ENCODE peak calls at places on chromosomes 12 and 14, in eight cellular contexts. N is HCT116; X is heart left ventricle; C is SK-N-SH; E is activated naive CD4-positive, alpha-beta T cell treated with anti-CD3 and anti-CD28 coated beads, Interleukin-2, amount 50 U/mL, for 16 hours; K is fibroblast of lung; P is stimulated activated naive B cell treated with anti-CD40 and anti-IgM and Interleukin-4, amounts not matched to agents 10 μg/mL and 1 μg/mL and 100 μg/mL, for 72 hours; L is lower leg skin. M is an unnamed sample.

GRCh38 chr12:78887008-78887407 is 22.4 kb downstream of the SYT1 start:
- DNase-seq in N (peak), X (no peak), C (no peak), E (no peak), K (peak), P (no peak), L (no peak), M (no peak)

GRCh38 chr12:6949063-6949594 is 2.0 kb upstream of the PTPN6 start:
- DNase-seq in N (no peak), X (no peak), C (peak), E (no peak), K (no peak), P (no peak), L (no peak), M (no peak)

GRCh38 chr12:46977976-46978375 is 101.4 kb upstream of the PCED1B start:
- DNase-seq in N (no peak), X (no peak), C (no peak), E (no peak), K (no peak), P (no peak), L (no peak), M (no peak)

GRCh38 chr14:77148510-77149231 is 7.1 kb upstream of the ZDHHC22 start:
- DNase-seq in N (no peak), X (no peak), C (no peak), E (no peak), K (no peak), P (no peak), L (no peak), M (no peak)

GRCh38 chr14:61495809-61496208 is 174.4 kb downstream of the PRKCH start:
- DNase-seq in N (no peak), X (no peak), C (no peak), E (no peak), K (no peak), P (no peak), L (no peak), M (no peak)

GRCh38 chr14:52356025-52356424 is 41.9 kb downstream of the PTGER2 start:
- DNase-seq in N (no peak), X (no peak), C (no peak), E (no peak), K (no peak), P (no peak), L (no peak), M (no peak)

GRCh38 chr12:79747274-79747673 is 56.5 kb upstream of the PAWR start:
- DNase-seq in N (no peak), X (no peak), C (no peak), E (no peak), K (no peak), P (no peak), L (no peak), M (no peak)

GRCh38 chr12:124772467-124773170 is 91.0 kb downstream of the SCARB1 start:
- DNase-seq in N (no peak), X (no peak), C (no peak), E (no peak), K (no peak), P (no peak), L (no peak), M (no peak)

GRCh38 chr12:107327783-107328182 is 234.4 kb upstream of the CRY1 start:
- DNase-seq in N (no peak), X (no peak), C (no peak), E (no peak), K (no peak), P (no peak), L (no peak), M (no peak)

GRCh38 chr12:56840922-56841321 is 77.8 kb downstream of the HSD17B6 start:
- DNase-seq in N (no peak), X (no peak), C (no peak), E (no peak), K (no peak), P (no peak), L (no peak), M (no peak)

GRCh38 chr14:20682435-20683124 is 1.8 kb upstream of the RNASE4 start:
- DNase-seq in N (peak), X (peak), C (peak), E (peak), K (peak), P (peak), L (peak), M (peak)

GRCh38 chr12:49647827-49648721 is 24.7 kb downstream of the PRPF40B start:
- DNase-seq in N (no peak), X (no peak), C (no peak), E (no peak), K (peak), P (no peak), L (no peak), M (no peak)

GRCh38 chr12:65824314-65824563 is at the start of gene HMGA2:
- DNase-seq in N (peak), X (no peak), C (no peak), E (no peak), K (peak), P (no peak), L (peak), M (no peak)

GRCh38 chr12:129193263-129193871 is 340.1 kb downstream of the GLT1D1 start:
- DNase-seq in N (no peak), X (no peak), C (peak), E (no peak), K (no peak), P (no peak), L (no peak), M (no peak)

GRCh38 chr12:91332305-91332704 is 149.7 kb upstream of the DCN start:
- DNase-seq in N (no peak), X (no peak), C (no peak), E (no peak), K (peak), P (no peak), L (no peak), M (no peak)

GRCh38 chr14:61154606-61155005 is 126.5 kb downstream of the TMEM30B start:
- DNase-seq in N (no peak), X (no peak), C (no peak), E (no peak), K (no peak), P (no peak), L (no peak), M (no peak)

GRCh38 chr14:38850664-38851063 is 252.4 kb downstream of the SEC23A start:
- DNase-seq in N (no peak), X (no peak), C (no peak), E (no peak), K (no peak), P (no peak), L (no peak), M (no peak)

GRCh38 chr12:26651036-26651435 is 182.0 kb downstream of the ITPR2 start:
- DNase-seq in N (no peak), X (no peak), C (no peak), E (no peak), K (no peak), P (no peak), L (no peak), M (no peak)

GRCh38 chr14:34299360-34299759 is 162.7 kb downstream of the SPTSSA start:
- DNase-seq in N (no peak), X (no peak), C (no peak), E (no peak), K (no peak), P (no peak), L (no peak), M (no peak)

GRCh38 chr12:14773685-14774073 is 29.6 kb downstream of the WBP11 start:
- DNase-seq in N (no peak), X (no peak), C (peak), E (no peak), K (no peak), P (no peak), L (no peak), M (no peak)

GRCh38 chr12:56723889-56724659 is 1.0 kb downstream of the NACA start:
- DNase-seq in N (no peak), X (peak), C (no peak), E (no peak), K (peak), P (no peak), L (peak), M (peak)

GRCh38 chr14:88879016-88879415 is 54.6 kb downstream of the TTC8 start:
- DNase-seq in N (no peak), X (no peak), C (no peak), E (no peak), K (peak), P (no peak), L (no peak), M (no peak)

GRCh38 chr12:108981835-108982234 is 39.0 kb downstream of the SVOP start:
- DNase-seq in N (no peak), X (no peak), C (no peak), E (no peak), K (no peak), P (no peak), L (no peak), M (no peak)

GRCh38 chr14:103156733-103157411 is 33.6 kb downstream of the TNFAIP2 start:
- DNase-seq in N (no peak), X (no peak), C (no peak), E (no peak), K (no peak), P (no peak), L (no peak), M (no peak)